ENCODE peak calls at places on chromosomes 16 and 17, in eight cellular contexts. S is K562, V is Panc1, H is HepG2, P is upper lobe of left lung, A is HCT116, Y is GM12878, B is GM23338. E is an unnamed sample.

GRCh38 chr16:48300391-48300856 is 53.1 kb upstream of the ABCC11 start:
- ATAC-seq in S (peak; percentile 92), V (no peak), H (no peak), P (peak; percentile 43), A (no peak), Y (no peak), B (no peak), E (no peak)

GRCh38 chr17:34669511-34669910 is 90.1 kb downstream of the TMEM132E start:
- ATAC-seq in S (no peak), V (no peak), H (no peak), P (no peak), A (no peak), Y (no peak), B (no peak), E (no peak)

GRCh38 chr16:89060207-89060794 is 33.4 kb upstream of the ACSF3 start:
- ATAC-seq in S (no peak), V (no peak), H (no peak), P (no peak), A (no peak), Y (peak; percentile 80), B (no peak), E (no peak)

GRCh38 chr17:56985371-56986162 is 7.6 kb downstream of the SCPEP1 start:
- ATAC-seq in S (peak; percentile 91), V (no peak), H (no peak), P (peak; percentile 70), A (peak; percentile 44), Y (no peak), B (no peak), E (peak; percentile 28)

GRCh38 chr17:3213587-3213986 is 6.1 kb downstream of the OR1A1 start:
- ATAC-seq in S (no peak), V (no peak), H (no peak), P (no peak), A (peak; percentile 76), Y (no peak), B (peak; percentile 61), E (no peak)

GRCh38 chr17:82023447-82024241 is 539 bp downstream of the LRRC45 start:
- ATAC-seq in S (peak; percentile 22), V (peak; percentile 9), H (peak; percentile 3), P (peak; percentile 2), A (peak; percentile 2), Y (peak; percentile 3), B (peak; percentile 10), E (peak; percentile 0)

GRCh38 chr17:50651661-50652060 is 17.0 kb downstream of the ABCC3 start:
- ATAC-seq in S (no peak), V (no peak), H (no peak), P (no peak), A (no peak), Y (no peak), B (no peak), E (no peak)

GRCh38 chr16:56042416-56042815 is 148.9 kb upstream of the GNAO1 start:
- ATAC-seq in S (no peak), V (no peak), H (no peak), P (no peak), A (no peak), Y (no peak), B (no peak), E (no peak)

GRCh38 chr17:9125722-9126121 is 104.4 kb downstream of the NTN1 start:
- ATAC-seq in S (no peak), V (no peak), H (no peak), P (no peak), A (no peak), Y (no peak), B (no peak), E (no peak)

GRCh38 chr17:51703364-51704341 is 443.3 kb downstream of the UTP18 start:
- ATAC-seq in S (no peak), V (peak; percentile 86), H (no peak), P (peak; percentile 80), A (no peak), Y (no peak), B (no peak), E (peak; percentile 76)

GRCh38 chr16:29789775-29790182 is 772 bp upstream of the KIF22 start:
- ATAC-seq in S (peak; percentile 13), V (peak; percentile 17), H (peak; percentile 32), P (peak; percentile 13), A (peak; percentile 39), Y (peak; percentile 23), B (peak; percentile 3), E (no peak)

GRCh38 chr17:4934173-4934979 is 2.3 kb downstream of the GP1BA start:
- ATAC-seq in S (peak; percentile 85), V (peak; percentile 64), H (peak; percentile 91), P (peak; percentile 49), A (peak; percentile 79), Y (peak; percentile 80), B (peak; percentile 87), E (no peak)

GRCh38 chr17:81084691-81085419 is 49.9 kb downstream of the BAIAP2 start:
- ATAC-seq in S (no peak), V (no peak), H (no peak), P (no peak), A (no peak), Y (no peak), B (no peak), E (peak; percentile 27)

GRCh38 chr16:56163089-56163488 is 28.2 kb upstream of the GNAO1 start:
- ATAC-seq in S (no peak), V (no peak), H (no peak), P (no peak), A (no peak), Y (no peak), B (no peak), E (no peak)

GRCh38 chr17:1752425-1752941 is 9.4 kb upstream of the SERPINF1 start:
- ATAC-seq in S (peak; percentile 24), V (peak; percentile 60), H (no peak), P (peak; percentile 77), A (peak; percentile 83), Y (peak; percentile 71), B (peak; percentile 45), E (peak; percentile 65)

GRCh38 chr17:42067371-42068180 is 17.2 kb upstream of the C17orf113 start:
- ATAC-seq in S (peak; percentile 88), V (peak; percentile 56), H (peak; percentile 81), P (peak; percentile 73), A (peak; percentile 90), Y (peak; percentile 70), B (peak; percentile 73), E (peak; percentile 54)

GRCh38 chr16:29982560-29983419 is 9.1 kb downstream of the TAOK2 start:
- ATAC-seq in S (no peak), V (no peak), H (no peak), P (no peak), A (no peak), Y (no peak), B (no peak), E (no peak)

GRCh38 chr16:12057276-12057675 is 80.7 kb downstream of the SNX29 start:
- ATAC-seq in S (no peak), V (no peak), H (peak; percentile 18), P (no peak), A (peak; percentile 40), Y (no peak), B (peak; percentile 51), E (peak; percentile 79)
- H3K4me3 ChIP-seq in S (no peak overlapping the region), V (no peak overlapping the region), H (no peak overlapping the region), P (no peak overlapping the region), A (no peak overlapping the region), Y (no peak overlapping the region), B (no peak overlapping the region), E (no peak overlapping the region)

GRCh38 chr17:47844230-47844629 is 3.2 kb upstream of the SCRN2 start:
- ATAC-seq in S (no peak), V (no peak), H (no peak), P (no peak), A (no peak), Y (no peak), B (no peak), E (no peak)
- TF ChIP-seq POLR2AphosphoS5 in S (no peak), V (no peak), H (no peak), P (peak; percentile 17), A (no peak), Y (no peak), B (no peak), E (no peak)

DNA sequence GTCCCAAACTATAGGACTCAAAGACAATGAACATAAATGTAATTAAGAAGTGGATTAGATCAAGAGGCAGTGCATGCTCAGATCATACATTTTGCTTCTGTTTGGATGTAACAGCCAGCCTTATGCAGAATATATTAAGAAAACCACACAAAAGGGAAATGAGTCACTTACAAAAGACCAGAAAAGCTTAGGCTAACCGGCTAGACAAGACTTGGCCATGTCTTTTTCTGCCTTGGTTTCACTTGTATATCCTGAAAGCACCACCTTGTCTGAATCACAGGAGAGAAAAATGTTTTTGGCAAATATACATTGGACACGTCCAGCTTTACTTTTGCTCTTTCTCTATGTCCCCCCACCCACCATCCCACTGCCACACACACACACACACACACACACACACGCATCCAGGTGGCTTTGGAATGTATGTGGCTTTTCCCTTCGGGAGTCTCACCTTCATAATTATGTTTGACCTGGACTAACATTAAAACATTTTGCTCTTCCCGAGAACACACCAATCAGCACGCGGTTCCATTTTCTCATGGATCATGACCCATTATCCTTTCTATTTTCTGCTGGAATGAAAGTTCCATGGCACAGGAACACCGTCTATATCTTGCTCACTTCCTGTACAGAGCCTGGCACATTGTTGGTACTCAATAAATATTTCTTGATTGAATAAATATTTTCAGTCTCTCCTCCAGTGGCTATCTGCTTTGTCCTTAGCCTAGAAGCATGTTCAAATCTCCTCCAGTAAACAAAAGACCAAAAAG is 64.6 kb downstream of the CDK5R1 start:
- ATAC-seq in S (no peak), V (no peak), H (no peak), P (no peak), A (no peak), Y (peak; percentile 96), B (no peak), E (no peak)
- H3K4me3 ChIP-seq in S (no peak overlapping the region), V (no peak overlapping the region), H (no peak overlapping the region), P (no peak overlapping the region), A (no peak overlapping the region), Y (no peak overlapping the region), B (no peak overlapping the region), E (no peak overlapping the region)

GRCh38 chr17:74329378-74329777 is 3.4 kb downstream of the KIF19 start:
- ATAC-seq in S (no peak), V (no peak), H (no peak), P (no peak), A (no peak), Y (no peak), B (no peak), E (no peak)

GRCh38 chr17:74326506-74326905 is 480 bp downstream of the KIF19 start:
- ATAC-seq in S (no peak), V (no peak), H (no peak), P (no peak), A (no peak), Y (no peak), B (peak; percentile 23), E (no peak)

GRCh38 chr17:74325743-74326379 is at the start of gene KIF19:
- ATAC-seq in S (peak; percentile 95), V (peak; percentile 31), H (peak; percentile 51), P (peak; percentile 68), A (peak; percentile 63), Y (peak; percentile 64), B (peak; percentile 89), E (peak; percentile 51)

GRCh38 chr17:74330446-74330845 is 4.4 kb downstream of the KIF19 start:
- ATAC-seq in S (no peak), V (no peak), H (no peak), P (no peak), A (no peak), Y (no peak), B (no peak), E (no peak)

DNA sequence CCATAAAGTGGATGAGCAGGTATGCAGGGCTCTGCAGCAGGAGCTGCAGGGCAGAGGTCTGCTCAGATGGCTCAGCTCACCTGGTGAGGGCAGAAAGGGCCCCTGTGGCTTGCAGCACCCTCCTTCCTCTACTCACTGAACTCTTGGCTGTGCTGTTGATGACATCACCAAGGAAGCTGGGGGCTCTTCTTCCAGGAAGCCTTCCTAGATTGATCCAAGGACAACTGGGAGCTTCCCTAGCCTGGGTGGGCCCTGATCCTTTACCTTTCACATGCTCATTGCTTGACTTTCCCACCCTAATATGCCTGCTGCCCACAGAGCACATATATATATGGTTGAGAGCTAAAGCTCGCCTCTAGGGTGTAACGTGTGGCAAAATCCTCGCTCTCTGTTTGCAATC is 2.5 kb downstream of the KIF19 start:
- ATAC-seq in S (no peak), V (no peak), H (no peak), P (no peak), A (no peak), Y (no peak), B (no peak), E (no peak)
- TF ChIP-seq POLR2AphosphoS5 in S (no peak), V (no peak), H (no peak), P (no peak), A (no peak), Y (no peak), B (no peak), E (no peak)

E was measured in gastroesophageal sphincter.